ENCODE peak calls at places on chromosomes 4 and X, in five cellular contexts. S is AG04450, O is heart left ventricle, M is GM03348, R is RPMI7951. D is an unnamed sample.

GRCh38 chr4:75634951-75635350 is 4.6 kb upstream of the CDKL2 start:
- DNase-seq in S (no peak), O (no peak), M (peak; percentile 29), R (no peak), D (no peak)

GRCh38 chr4:147782087-147782781 is 50.3 kb downstream of the ARHGAP10 start:
- DNase-seq in S (no peak), O (no peak), M (no peak), R (peak; percentile 59), D (no peak)

GRCh38 chr4:184028571-184028996 is 123.5 kb downstream of the STOX2 start:
- DNase-seq in S (no peak), O (no peak), M (no peak), R (no peak), D (no peak)

GRCh38 chrX:11478971-11479370 is 185.8 kb downstream of the AMELX start:
- DNase-seq in S (no peak), O (no peak), M (no peak), R (no peak), D (no peak)

GRCh38 chrX:44382871-44383270 is 39.4 kb upstream of the EFHC2 start:
- DNase-seq in S (peak; percentile 11), O (no peak), M (no peak), R (no peak), D (no peak)

GRCh38 chrX:56947695-56948094 is 47.6 kb downstream of the SPIN3 start:
- DNase-seq in S (no peak), O (no peak), M (no peak), R (peak; percentile 76), D (no peak)

GRCh38 chr4:130077275-130077674 is 981.3 kb downstream of the C4orf33 start:
- DNase-seq in S (no peak), O (no peak), M (no peak), R (peak; percentile 47), D (no peak)

GRCh38 chr4:65868096-65868824 is 198.0 kb upstream of the EPHA5 start:
- DNase-seq in S (no peak), O (no peak), M (no peak), R (no peak), D (no peak)

GRCh38 chrX:17511556-17511955 is 136.6 kb downstream of the NHS start:
- DNase-seq in S (no peak), O (no peak), M (no peak), R (peak; percentile 58), D (no peak)

GRCh38 chrX:30607155-30607554 is 29.6 kb upstream of the TASL start:
- DNase-seq in S (no peak), O (no peak), M (no peak), R (no peak), D (no peak)

GRCh38 chrX:21838937-21839333 is 482 bp upstream of the MBTPS2 start:
- DNase-seq in S (no peak), O (no peak), M (peak; percentile 10), R (peak; percentile 24), D (no peak)

GRCh38 chr4:124803641-124804040 is 91.1 kb upstream of the ANKRD50 start:
- DNase-seq in S (no peak), O (no peak), M (peak; percentile 2), R (no peak), D (no peak)

GRCh38 chrX:18410038-18410437 is 15.4 kb upstream of the CDKL5 start:
- DNase-seq in S (no peak), O (no peak), M (peak; percentile 15), R (peak; percentile 20), D (peak; percentile 42)

GRCh38 chrX:133776072-133776471 is 209.3 kb downstream of the GPC3 start:
- DNase-seq in S (no peak), O (no peak), M (peak; percentile 3), R (no peak), D (peak; percentile 14)

GRCh38 chr4:142095886-142096605 is 459.7 kb downstream of the IL15 start:
- DNase-seq in S (peak; percentile 85), O (no peak), M (peak; percentile 78), R (peak; percentile 88), D (peak; percentile 86)

GRCh38 chrX:48083212-48083611 is 11.8 kb upstream of the ZNF630 start:
- DNase-seq in S (peak; percentile 2), O (peak; percentile 23), M (peak; percentile 72), R (peak; percentile 50), D (peak; percentile 38)

GRCh38 chrX:39518451-39519212 is 579.1 kb downstream of the BCOR start:
- DNase-seq in S (no peak), O (peak; percentile 54), M (no peak), R (no peak), D (peak; percentile 31)